ENCODE peak calls at places on chromosomes 16 and 17, in five cellular contexts. One of them, this sample, is unnamed.

GRCh38 chr17:47982645-47983440 is 11.9 kb downstream of the CDK5RAP3 start:
- DNase-seq in H1: no peak
- DNase-seq in HEK293T: no peak
- DNase-seq in HepG2: no peak
- DNase-seq in GM12878: no peak
- DNase-seq in this sample: no peak

GRCh38 chr16:80347900-80348299 is 192.9 kb upstream of the DYNLRB2 start:
- DNase-seq in GM12878: no peak
- DNase-seq in HepG2: no peak
- DNase-seq in H1: peak; percentile 14
- DNase-seq in HEK293T: no peak
- DNase-seq in this sample: no peak

GRCh38 chr17:30236807-30237206 is 1.3 kb upstream of the SLC6A4 start:
- DNase-seq in GM12878: no peak
- DNase-seq in HepG2: peak; percentile 40
- DNase-seq in H1: peak; percentile 84
- DNase-seq in HEK293T: no peak
- DNase-seq in this sample: no peak

GRCh38 chr16:68739964-68740627 is 3.0 kb downstream of the CDH1 start:
- DNase-seq in GM12878: no peak
- DNase-seq in HepG2: peak; percentile 90
- DNase-seq in H1: no peak
- DNase-seq in HEK293T: no peak
- DNase-seq in this sample: no peak

GRCh38 chr16:21169249-21169981 is 10.9 kb downstream of the LDAF1 start:
- DNase-seq in HEK293T: no peak
- DNase-seq in HepG2: no peak
- DNase-seq in H1: no peak
- DNase-seq in GM12878: no peak
- DNase-seq in this sample: no peak

GRCh38 chr16:88763502-88764053 is 21.4 kb downstream of the PIEZO1 start:
- DNase-seq in HEK293T: no peak
- DNase-seq in HepG2: peak; percentile 97
- DNase-seq in GM12878: no peak
- DNase-seq in H1: peak; percentile 85
- DNase-seq in this sample: peak; percentile 71

GRCh38 chr16:80803341-80804060 is 897 bp downstream of the CDYL2 start:
- DNase-seq in HepG2: no peak
- DNase-seq in GM12878: no peak
- DNase-seq in HEK293T: peak; percentile 62
- DNase-seq in H1: peak; percentile 81
- DNase-seq in this sample: no peak

GRCh38 chr16:8187782-8188372 is 402.4 kb downstream of the TMEM114 start:
- DNase-seq in GM12878: no peak
- DNase-seq in HepG2: no peak
- DNase-seq in H1: no peak
- DNase-seq in HEK293T: no peak
- DNase-seq in this sample: no peak

GRCh38 chr16:49283376-49284049 is 1.9 kb upstream of the CBLN1 start:
- DNase-seq in HepG2: no peak
- DNase-seq in H1: no peak
- DNase-seq in HEK293T: no peak
- DNase-seq in GM12878: no peak
- DNase-seq in this sample: no peak

GRCh38 chr17:75684924-75685323 is 17.8 kb downstream of the SAP30BP start:
- DNase-seq in HEK293T: no peak
- DNase-seq in H1: no peak
- DNase-seq in GM12878: no peak
- DNase-seq in HepG2: no peak
- DNase-seq in this sample: no peak

GRCh38 chr17:63171428-63172205 is 205.6 kb downstream of the TANC2 start:
- DNase-seq in H1: no peak
- DNase-seq in HEK293T: no peak
- DNase-seq in GM12878: no peak
- DNase-seq in HepG2: no peak
- DNase-seq in this sample: no peak

GRCh38 chr17:37699285-37699973 is 45.4 kb downstream of the HNF1B start:
- DNase-seq in HepG2: no peak
- DNase-seq in GM12878: no peak
- DNase-seq in HEK293T: no peak
- DNase-seq in H1: no peak
- DNase-seq in this sample: no peak

GRCh38 chr17:40552806-40553693 is 12.2 kb downstream of the CCR7 start:
- DNase-seq in HepG2: no peak
- DNase-seq in GM12878: no peak
- DNase-seq in HEK293T: no peak
- DNase-seq in H1: no peak
- DNase-seq in this sample: no peak

GRCh38 chr16:87028481-87029320 is 288.5 kb downstream of the C16orf95 start:
- DNase-seq in H1: no peak
- DNase-seq in GM12878: no peak
- DNase-seq in HepG2: no peak
- DNase-seq in HEK293T: no peak
- DNase-seq in this sample: no peak

GRCh38 chr17:29292071-29292991 is 1.6 kb downstream of the NUFIP2 start:
- DNase-seq in HepG2: no peak
- DNase-seq in GM12878: no peak
- DNase-seq in HEK293T: peak; percentile 21
- DNase-seq in H1: peak; percentile 61
- DNase-seq in this sample: no peak

GRCh38 chr16:79869304-79870015 is 268.9 kb upstream of the MAF start:
- DNase-seq in H1: no peak
- DNase-seq in HEK293T: no peak
- DNase-seq in HepG2: no peak
- DNase-seq in GM12878: no peak
- DNase-seq in this sample: no peak

GRCh38 chr16:4097826-4098240 is 18.4 kb downstream of the ADCY9 start:
- DNase-seq in H1: no peak
- DNase-seq in GM12878: no peak
- DNase-seq in HepG2: no peak
- DNase-seq in HEK293T: no peak
- DNase-seq in this sample: no peak

GRCh38 chr16:56425439-56425832 is at the start of gene AMFR:
- DNase-seq in H1: peak; percentile 71
- DNase-seq in GM12878: no peak
- DNase-seq in HEK293T: peak; percentile 85
- DNase-seq in HepG2: peak; percentile 74
- DNase-seq in this sample: peak; percentile 75

GRCh38 chr16:31568577-31569359 is 41.1 kb downstream of the AHSP start:
- DNase-seq in HepG2: no peak
- DNase-seq in GM12878: no peak
- DNase-seq in H1: peak; percentile 52
- DNase-seq in HEK293T: no peak
- DNase-seq in this sample: no peak

GRCh38 chr17:37488009-37488604 is 1.6 kb upstream of the DUSP14 start:
- DNase-seq in H1: no peak
- DNase-seq in HepG2: peak; percentile 98
- DNase-seq in HEK293T: peak; percentile 11
- DNase-seq in GM12878: no peak
- DNase-seq in this sample: no peak

GRCh38 chr17:57114085-57114673 is 29.1 kb downstream of the AKAP1 start:
- DNase-seq in GM12878: no peak
- DNase-seq in HepG2: peak; percentile 41
- DNase-seq in H1: peak; percentile 96
- DNase-seq in HEK293T: peak; percentile 88
- DNase-seq in this sample: peak; percentile 30

GRCh38 chr17:8140058-8140412 is 12.2 kb downstream of the PER1 start:
- DNase-seq in GM12878: no peak
- DNase-seq in HEK293T: no peak
- DNase-seq in H1: no peak
- DNase-seq in HepG2: no peak
- DNase-seq in this sample: no peak
- TF ChIP-seq SUZ12 in GM12878: no peak
- TF ChIP-seq SUZ12 in HEK293T: no peak
- TF ChIP-seq SUZ12 in H1: no peak
- TF ChIP-seq SUZ12 in HepG2: no peak
- TF ChIP-seq SUZ12 in this sample: no peak

GRCh38 chr17:4499431-4500187 is 928 bp downstream of the SPNS2 start:
- DNase-seq in HepG2: no peak
- DNase-seq in HEK293T: peak; percentile 17
- DNase-seq in H1: peak; percentile 75
- DNase-seq in GM12878: no peak
- DNase-seq in this sample: no peak
- TF ChIP-seq SUZ12 in HepG2: no peak
- TF ChIP-seq SUZ12 in HEK293T: no peak
- TF ChIP-seq SUZ12 in H1: peak; percentile 64
- TF ChIP-seq SUZ12 in GM12878: no peak
- TF ChIP-seq SUZ12 in this sample: no peak

GRCh38 chr16:75000481-75001081 is 1.8 kb downstream of the ZNRF1 start:
- DNase-seq in HepG2: no peak
- DNase-seq in H1: no peak
- DNase-seq in GM12878: no peak
- DNase-seq in HEK293T: no peak
- DNase-seq in this sample: no peak
- TF ChIP-seq SUZ12 in HepG2: no peak
- TF ChIP-seq SUZ12 in H1: no peak
- TF ChIP-seq SUZ12 in GM12878: no peak
- TF ChIP-seq SUZ12 in HEK293T: no peak
- TF ChIP-seq SUZ12 in this sample: no peak

DNA sequence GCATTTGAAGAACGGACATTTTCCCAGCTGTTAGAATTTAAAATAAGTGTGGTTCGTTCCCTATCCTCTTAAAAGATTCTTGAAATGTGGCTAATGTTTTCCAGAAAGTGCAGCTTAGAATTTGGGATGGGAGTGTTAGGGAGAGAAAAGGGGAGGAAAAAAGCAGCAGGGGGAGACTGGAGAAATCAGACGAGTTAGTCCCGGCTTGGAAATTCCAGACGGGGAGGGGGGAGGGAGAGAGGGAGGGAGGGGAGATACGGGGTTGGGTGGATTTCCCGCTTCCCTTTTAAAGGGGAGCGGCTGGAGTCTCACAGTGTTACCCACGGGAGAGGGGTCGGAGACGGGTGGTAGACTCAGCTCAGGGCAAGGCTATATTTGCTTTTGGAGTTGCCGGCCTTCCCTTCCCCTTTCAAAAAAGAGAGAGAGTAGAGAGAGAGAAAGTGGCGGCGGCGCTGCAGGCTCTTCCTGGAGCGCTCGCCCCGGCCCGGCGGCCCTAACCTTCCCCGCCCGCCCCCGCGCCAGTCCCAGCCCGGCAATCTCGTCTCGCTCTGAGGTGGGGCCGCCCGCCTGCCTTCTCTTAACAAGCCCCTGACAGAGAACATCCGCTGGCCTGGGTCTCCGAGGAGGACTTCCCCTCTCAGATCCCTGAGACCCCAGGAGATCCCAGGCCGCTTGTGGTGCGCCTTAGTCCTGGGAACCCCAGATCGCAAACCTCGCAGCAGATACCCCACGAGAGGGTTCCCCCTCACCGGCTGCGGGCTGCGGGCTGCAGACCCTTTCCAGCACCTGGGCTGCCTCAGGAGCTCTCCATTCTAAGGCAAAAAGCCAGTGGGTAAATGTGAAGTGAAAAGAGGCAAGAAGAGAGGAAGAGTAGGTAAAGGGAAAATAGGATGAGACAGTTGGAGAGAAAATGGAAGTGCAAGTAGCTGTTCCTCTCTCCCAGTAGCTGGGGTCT is 6.6 kb downstream of the IGF2BP1 start:
- DNase-seq in GM12878: no peak
- DNase-seq in HepG2: no peak
- DNase-seq in HEK293T: no peak
- DNase-seq in H1: peak; percentile 67
- DNase-seq in this sample: no peak
- TF ChIP-seq SUZ12 in GM12878: peak; percentile 94
- TF ChIP-seq SUZ12 in HepG2: no peak
- TF ChIP-seq SUZ12 in HEK293T: no peak
- TF ChIP-seq SUZ12 in H1: no peak
- TF ChIP-seq SUZ12 in this sample: no peak

GRCh38 chr16:67386861-67387455 is 6.3 kb downstream of the TPPP3 start:
- DNase-seq in HepG2: no peak
- DNase-seq in HEK293T: no peak
- DNase-seq in GM12878: no peak
- DNase-seq in H1: no peak
- DNase-seq in this sample: no peak

GRCh38 chr16:67387479-67388079 is 5.7 kb downstream of the TPPP3 start:
- DNase-seq in GM12878: no peak
- DNase-seq in HEK293T: no peak
- DNase-seq in H1: no peak
- DNase-seq in HepG2: no peak
- DNase-seq in this sample: no peak

GRCh38 chr16:67389911-67390815 is 3.1 kb downstream of the TPPP3 start:
- DNase-seq in H1: no peak
- DNase-seq in HepG2: no peak
- DNase-seq in HEK293T: no peak
- DNase-seq in GM12878: no peak
- DNase-seq in this sample: no peak

GRCh38 chr16:67388191-67388590 is 5.1 kb downstream of the TPPP3 start:
- DNase-seq in GM12878: no peak
- DNase-seq in HEK293T: no peak
- DNase-seq in H1: no peak
- DNase-seq in HepG2: no peak
- DNase-seq in this sample: no peak

DNA sequence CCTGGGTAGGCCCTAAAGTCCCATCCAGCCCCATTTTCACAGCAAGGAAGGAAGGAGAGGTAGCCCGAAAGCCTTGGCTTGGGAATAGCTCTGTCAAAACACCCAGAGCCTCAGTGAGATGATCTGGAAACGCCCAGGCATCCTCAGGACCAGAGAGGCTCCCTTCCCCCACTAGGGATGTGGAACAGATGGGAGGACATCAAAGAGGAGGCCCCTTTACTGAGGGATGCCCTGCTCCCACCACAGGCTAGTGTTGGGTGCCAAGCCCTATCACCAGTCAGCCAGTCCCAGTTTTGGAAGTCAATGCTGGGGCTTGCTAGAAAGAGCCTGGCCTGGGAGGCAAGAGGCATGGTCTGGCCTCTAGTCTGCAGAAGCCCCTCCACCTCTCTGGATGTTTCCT is 4.7 kb downstream of the TPPP3 start:
- DNase-seq in GM12878: no peak
- DNase-seq in HepG2: no peak
- DNase-seq in HEK293T: no peak
- DNase-seq in H1: no peak
- DNase-seq in this sample: no peak
- TF ChIP-seq SUZ12 in GM12878: no peak
- TF ChIP-seq SUZ12 in HepG2: no peak
- TF ChIP-seq SUZ12 in HEK293T: no peak
- TF ChIP-seq SUZ12 in H1: no peak
- TF ChIP-seq SUZ12 in this sample: no peak

GRCh38 chr16:11395949-11396240 is 50.6 kb downstream of the RMI2 start:
- DNase-seq in H1: no peak
- DNase-seq in HEK293T: no peak
- DNase-seq in GM12878: no peak
- DNase-seq in HepG2: no peak
- DNase-seq in this sample: no peak
- TF ChIP-seq SUZ12 in H1: no peak
- TF ChIP-seq SUZ12 in HEK293T: no peak
- TF ChIP-seq SUZ12 in GM12878: no peak
- TF ChIP-seq SUZ12 in HepG2: no peak
- TF ChIP-seq SUZ12 in this sample: no peak